ENCODE peak calls at places on chromosomes 4 and X, in eight cellular contexts. N is DND-41; F is AG09319; R is MM.1S; Q is H9; T is fibroblast of lung; K is CD4-positive, alpha-beta T cell; U is HFF-Myc. I is an unnamed sample.

GRCh38 chr4:121736735-121737351 is 28.1 kb downstream of the SMIM43 start:
- DNase-seq in N (peak; percentile 12), F (no peak), R (peak; percentile 35), Q (no peak), T (peak; percentile 56), K (no peak), U (peak; percentile 36), I (no peak)

GRCh38 chrX:32673193-32673592 is 538.2 kb downstream of the DMD start:
- DNase-seq in N (no peak), F (no peak), R (no peak), Q (no peak), T (no peak), K (no peak), U (no peak), I (no peak)

GRCh38 chr4:80538276-80538926 is 202.9 kb downstream of the CFAP299 start:
- DNase-seq in N (no peak), F (no peak), R (no peak), Q (no peak), T (peak; percentile 58), K (no peak), U (no peak), I (no peak)

GRCh38 chrX:123173833-123174232 is 10.2 kb upstream of the GRIA3 start:
- DNase-seq in N (no peak), F (no peak), R (peak; percentile 47), Q (no peak), T (no peak), K (no peak), U (no peak), I (no peak)

GRCh38 chr4:40629401-40630334 is at the start of gene RBM47:
- DNase-seq in N (no peak), F (peak; percentile 3), R (peak; percentile 89), Q (peak; percentile 84), T (peak; percentile 60), K (peak; percentile 46), U (no peak), I (peak; percentile 56)

GRCh38 chrX:135518161-135518560 is 2.3 kb upstream of the INTS6L start:
- DNase-seq in N (no peak), F (no peak), R (no peak), Q (no peak), T (no peak), K (no peak), U (no peak), I (no peak)

GRCh38 chrX:86002076-86002896 is 45.1 kb downstream of the CHM start:
- DNase-seq in N (no peak), F (no peak), R (peak; percentile 73), Q (peak; percentile 87), T (peak; percentile 67), K (no peak), U (no peak), I (no peak)

GRCh38 chr4:42150653-42151567 is 1.5 kb downstream of the BEND4 start:
- DNase-seq in N (no peak), F (no peak), R (no peak), Q (peak; percentile 38), T (no peak), K (no peak), U (no peak), I (peak; percentile 27)

GRCh38 chrX:153635788-153636668 is 11.0 kb upstream of the DUSP9 start:
- DNase-seq in N (peak; percentile 33), F (no peak), R (peak; percentile 38), Q (peak; percentile 86), T (no peak), K (no peak), U (no peak), I (peak; percentile 34)

GRCh38 chr4:84479663-84480062 is 19.4 kb downstream of the NKX6-1 start:
- DNase-seq in N (no peak), F (no peak), R (no peak), Q (peak; percentile 45), T (no peak), K (no peak), U (no peak), I (no peak)

GRCh38 chr4:106238819-106239420 is 77.1 kb downstream of the TBCK start:
- DNase-seq in N (peak; percentile 12), F (peak; percentile 2), R (peak; percentile 41), Q (peak; percentile 46), T (peak; percentile 13), K (no peak), U (peak; percentile 21), I (no peak)

GRCh38 chr4:164956766-164957643 is 20.5 kb downstream of the TRIM61 start:
- DNase-seq in N (no peak), F (no peak), R (peak; percentile 92), Q (peak; percentile 89), T (peak; percentile 69), K (peak; percentile 70), U (peak; percentile 56), I (peak; percentile 83)

GRCh38 chr4:16032871-16033505 is 50.8 kb downstream of the PROM1 start:
- DNase-seq in N (no peak), F (no peak), R (no peak), Q (peak; percentile 32), T (peak; percentile 75), K (no peak), U (no peak), I (no peak)

GRCh38 chrX:71493111-71493613 is 39.7 kb upstream of the OGT start:
- DNase-seq in N (no peak), F (no peak), R (no peak), Q (no peak), T (no peak), K (no peak), U (no peak), I (no peak)

GRCh38 chrX:2424317-2424716 is 76.5 kb downstream of the DHRSX start:
- DNase-seq in N (no peak), F (no peak), R (no peak), Q (no peak), T (no peak), K (no peak), U (no peak), I (no peak)
- TF ChIP-seq CTCF in N (no peak), F (no peak), R (no peak), Q (no peak), T (no peak), K (no peak), U (no peak), I (no peak)

GRCh38 chr4:20313237-20314030 is 61.7 kb downstream of the SLIT2 start:
- DNase-seq in N (no peak), F (no peak), R (peak; percentile 33), Q (peak; percentile 84), T (no peak), K (no peak), U (no peak), I (peak; percentile 79)
- TF ChIP-seq CTCF in N (no peak), F (no peak), R (peak; percentile 24), Q (peak; percentile 82), T (no peak), K (no peak), U (no peak), I (peak; percentile 42)

GRCh38 chr4:129355529-129355928 is 259.6 kb downstream of the C4orf33 start:
- DNase-seq in N (no peak), F (no peak), R (no peak), Q (no peak), T (peak; percentile 37), K (no peak), U (no peak), I (no peak)

GRCh38 chr4:129352480-129352879 is 256.5 kb downstream of the C4orf33 start:
- DNase-seq in N (no peak), F (no peak), R (peak; percentile 62), Q (no peak), T (no peak), K (no peak), U (no peak), I (no peak)

GRCh38 chr4:129355031-129355430 is 259.1 kb downstream of the C4orf33 start:
- DNase-seq in N (no peak), F (no peak), R (no peak), Q (no peak), T (peak; percentile 3), K (no peak), U (no peak), I (no peak)

GRCh38 chr4:129350800-129351199 is 254.8 kb downstream of the C4orf33 start:
- DNase-seq in N (no peak), F (no peak), R (no peak), Q (no peak), T (no peak), K (no peak), U (no peak), I (no peak)

DNA sequence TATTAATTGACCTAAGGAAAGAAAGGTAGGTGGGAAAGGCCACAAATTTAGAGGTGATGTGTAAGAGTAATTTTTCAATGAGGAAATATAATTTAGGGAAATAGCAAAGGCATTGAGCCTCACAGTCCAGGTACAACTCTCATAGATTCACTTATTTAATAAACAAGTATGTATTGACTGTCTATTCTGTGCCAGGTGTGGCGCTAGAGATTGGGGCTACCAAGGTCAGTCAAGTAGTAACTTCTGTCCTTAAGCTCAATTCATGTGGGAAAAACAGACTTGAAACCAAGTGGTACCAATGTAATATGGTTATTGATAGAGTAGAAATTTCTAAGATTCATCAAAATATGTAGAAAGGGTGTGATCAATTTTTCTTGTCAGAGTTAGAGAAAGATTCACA is 257.5 kb downstream of the C4orf33 start:
- DNase-seq in N (no peak), F (no peak), R (no peak), Q (no peak), T (no peak), K (no peak), U (no peak), I (no peak)
- TF ChIP-seq CTCF in N (no peak), F (no peak), R (no peak), Q (no peak), T (no peak), K (no peak), U (no peak), I (no peak)

GRCh38 chr4:37188100-37188499 is 56.4 kb upstream of the NWD2 start:
- DNase-seq in N (no peak), F (no peak), R (peak; percentile 13), Q (peak; percentile 57), T (no peak), K (no peak), U (no peak), I (no peak)
- TF ChIP-seq CTCF in N (peak; percentile 43), F (no peak), R (no peak), Q (peak; percentile 76), T (no peak), K (no peak), U (no peak), I (peak; percentile 42)

GRCh38 chrX:65196758-65197371 is 220.6 kb upstream of the ZC4H2 start:
- DNase-seq in N (no peak), F (no peak), R (no peak), Q (peak; percentile 82), T (no peak), K (no peak), U (no peak), I (peak; percentile 69)
- TF ChIP-seq CTCF in N (no peak), F (no peak), R (no peak), Q (peak; percentile 62), T (no peak), K (no peak), U (no peak), I (peak; percentile 29)

GRCh38 chr4:12041828-12042227 is 613.1 kb upstream of the HS3ST1 start:
- DNase-seq in N (no peak), F (no peak), R (peak; percentile 25), Q (no peak), T (no peak), K (no peak), U (no peak), I (no peak)
- TF ChIP-seq CTCF in N (peak; percentile 41), F (no peak), R (peak; percentile 37), Q (peak; percentile 80), T (no peak), K (no peak), U (no peak), I (peak; percentile 64)

GRCh38 chr4:108774809-108775530 is 12.1 kb upstream of the ETNPPL start:
- DNase-seq in N (no peak), F (no peak), R (no peak), Q (no peak), T (no peak), K (no peak), U (no peak), I (no peak)
- TF ChIP-seq CTCF in N (peak; percentile 27), F (no peak), R (no peak), Q (peak; percentile 32), T (no peak), K (no peak), U (no peak), I (no peak)

GRCh38 chrX:8323356-8323755 is 141.3 kb upstream of the VCX3B start:
- DNase-seq in N (peak; percentile 10), F (no peak), R (peak; percentile 7), Q (peak; percentile 34), T (no peak), K (no peak), U (no peak), I (no peak)
- TF ChIP-seq CTCF in N (peak; percentile 49), F (no peak), R (peak; percentile 31), Q (peak; percentile 67), T (no peak), K (no peak), U (no peak), I (no peak)